ENCODE peak calls at places on chromosomes 12 and 14, in ten cellular contexts. J is left cardiac atrium; A is NCI-H345; V is HuH-7.5; T is uterus; G is NCI-H774; R is effector memory CD8-positive, alpha-beta T cell; L is HCEC 1CT; C is NCI-H2171; P is mesenchymal stem cell. D is an unnamed sample.
A peak's percentile ranks its signal among the peaks of the same experiment; 100 is the strongest.

GRCh38 chr12:120598674-120599463 is 17.7 kb upstream of the POP5 start:
- DNase-seq in T (no peak), V (no peak), C (no peak), P (peak; percentile 74), A (no peak), J (no peak), L (peak; percentile 50), R (no peak), G (no peak), D (no peak)

GRCh38 chr14:43001729-43002128 is 1395.1 kb downstream of the LRFN5 start:
- DNase-seq in G (no peak), T (no peak), V (no peak), L (no peak), A (no peak), R (no peak), C (no peak), J (no peak), P (no peak), D (no peak)

GRCh38 chr14:23162005-23162404 is 21.5 kb downstream of the SLC7A8 start:
- DNase-seq in P (no peak), A (no peak), V (no peak), T (no peak), L (no peak), R (no peak), J (no peak), C (no peak), G (no peak), D (no peak)

GRCh38 chr12:88142610-88142991 is 494 bp downstream of the TMTC3 start:
- DNase-seq in G (peak; percentile 23), V (no peak), P (no peak), R (peak; percentile 8), J (peak; percentile 28), L (no peak), C (no peak), A (peak; percentile 34), T (peak; percentile 22), D (no peak)

GRCh38 chr12:119710941-119711551 is 43.1 kb downstream of the PRKAB1 start:
- DNase-seq in V (no peak), R (no peak), J (no peak), T (no peak), A (no peak), C (no peak), L (no peak), G (peak; percentile 70), P (no peak), D (no peak)

GRCh38 chr12:47234576-47235141 is 154.9 kb upstream of the AMIGO2 start:
- DNase-seq in T (no peak), L (no peak), J (no peak), C (no peak), A (no peak), P (no peak), V (no peak), R (no peak), G (no peak), D (no peak)

GRCh38 chr12:49949124-49949845 is 1.3 kb upstream of the AQP2 start:
- DNase-seq in A (no peak), C (no peak), P (no peak), J (no peak), V (no peak), G (no peak), L (no peak), R (no peak), T (no peak), D (no peak)

GRCh38 chr12:81257952-81258551 is 180.2 kb downstream of the ACSS3 start:
- DNase-seq in C (peak; percentile 70), J (no peak), R (no peak), G (peak; percentile 67), L (peak; percentile 53), P (peak; percentile 58), V (no peak), T (no peak), A (peak; percentile 80), D (peak; percentile 47)

GRCh38 chr14:57749267-57749666 is 116.6 kb downstream of the SLC35F4 start:
- DNase-seq in A (no peak), G (no peak), T (no peak), R (no peak), V (no peak), C (no peak), J (no peak), L (peak; percentile 62), P (no peak), D (no peak)

GRCh38 chr14:89787525-89787924 is 167.0 kb downstream of the EFCAB11 start:
- DNase-seq in L (peak; percentile 45), G (no peak), T (no peak), A (no peak), J (no peak), C (no peak), P (no peak), R (no peak), V (no peak), D (no peak)

GRCh38 chr14:67704484-67705089 is 2.9 kb downstream of the RDH12 start:
- DNase-seq in R (peak; percentile 40), T (no peak), A (peak; percentile 77), V (peak; percentile 31), G (peak; percentile 38), L (peak; percentile 49), C (peak; percentile 61), J (no peak), P (peak; percentile 62), D (peak; percentile 61)

GRCh38 chr12:117457189-117457588 is 95.8 kb upstream of the NOS1 start:
- DNase-seq in P (no peak), G (no peak), V (no peak), C (no peak), A (no peak), R (no peak), L (no peak), J (no peak), T (no peak), D (no peak)

GRCh38 chr12:45235087-45236025 is 19.5 kb downstream of the ANO6 start:
- DNase-seq in T (peak; percentile 30), C (no peak), L (peak; percentile 71), J (no peak), G (no peak), V (no peak), R (no peak), A (no peak), P (peak; percentile 90), D (no peak)

GRCh38 chr12:24109381-24110039 is 160.0 kb upstream of the SOX5 start:
- DNase-seq in T (no peak), L (peak; percentile 45), R (no peak), V (peak; percentile 25), C (peak; percentile 4), P (peak; percentile 27), J (no peak), A (no peak), G (peak; percentile 40), D (no peak)

GRCh38 chr14:77804592-77804991 is 4.7 kb downstream of the ADCK1 start:
- DNase-seq in R (no peak), V (peak; percentile 22), C (no peak), G (no peak), J (no peak), L (peak; percentile 26), A (no peak), P (no peak), T (no peak), D (no peak)